ENCODE peak calls at places on chromosomes 6 and 20, in six cellular contexts. I, Q, T, D, S and G are unnamed samples.

GRCh38 chr20:3753098-3753497 is 14.5 kb downstream of the ADISSP start:
- DNase-seq in I (peak; percentile 71), Q (peak; percentile 32), T (peak; percentile 41), D (peak; percentile 75), S (peak; percentile 61), G (peak; percentile 67)

GRCh38 chr20:33313686-33314314 is 30.8 kb downstream of the BPIFB1 start:
- DNase-seq in I (no peak), Q (no peak), T (no peak), D (no peak), S (no peak), G (no peak)

GRCh38 chr6:56345539-56346090 is 98.2 kb upstream of the COL21A1 start:
- DNase-seq in I (no peak), Q (no peak), T (no peak), D (no peak), S (no peak), G (no peak)

GRCh38 chr6:12605888-12606345 is 110.7 kb upstream of the PHACTR1 start:
- DNase-seq in I (peak; percentile 86), Q (peak; percentile 66), T (peak; percentile 61), D (peak; percentile 83), S (peak; percentile 68), G (no peak)

GRCh38 chr6:158818580-158819212 is 472 bp downstream of the EZR start:
- DNase-seq in I (peak; percentile 80), Q (peak; percentile 54), T (peak; percentile 63), D (peak; percentile 86), S (no peak), G (peak; percentile 93)

GRCh38 chr6:9272671-9273070 is 837.3 kb upstream of the SLC35B3 start:
- DNase-seq in I (no peak), Q (no peak), T (no peak), D (peak; percentile 55), S (no peak), G (no peak)

GRCh38 chr6:148760568-148761531 is 14.0 kb downstream of the UST start:
- DNase-seq in I (peak; percentile 84), Q (peak; percentile 73), T (peak; percentile 53), D (peak; percentile 85), S (peak; percentile 61), G (peak; percentile 38)

GRCh38 chr6:7184502-7184901 is 76.7 kb downstream of the RREB1 start:
- DNase-seq in I (no peak), Q (no peak), T (no peak), D (no peak), S (peak; percentile 70), G (no peak)

GRCh38 chr6:12635813-12636212 is 80.8 kb upstream of the PHACTR1 start:
- DNase-seq in I (no peak), Q (no peak), T (no peak), D (peak; percentile 10), S (no peak), G (no peak)

GRCh38 chr6:108176281-108177089 is 10.7 kb downstream of the NR2E1 start:
- DNase-seq in I (no peak), Q (no peak), T (no peak), D (no peak), S (no peak), G (no peak)

GRCh38 chr20:59124326-59125029 is 39.1 kb upstream of the ZNF831 start:
- DNase-seq in I (peak; percentile 10), Q (no peak), T (no peak), D (no peak), S (no peak), G (no peak)

GRCh38 chr6:122717350-122717749 is 62.2 kb upstream of the FABP7 start:
- DNase-seq in I (no peak), Q (no peak), T (no peak), D (no peak), S (no peak), G (no peak)

GRCh38 chr6:41437604-41438003 is 102.2 kb downstream of the NCR2 start:
- DNase-seq in I (no peak), Q (no peak), T (no peak), D (no peak), S (no peak), G (no peak)

GRCh38 chr20:11103866-11104265 is 430.1 kb upstream of the JAG1 start:
- DNase-seq in I (no peak), Q (no peak), T (peak; percentile 22), D (no peak), S (peak; percentile 48), G (no peak)

GRCh38 chr20:50067018-50067417 is 45.9 kb downstream of the UBE2V1 start:
- DNase-seq in I (no peak), Q (no peak), T (no peak), D (no peak), S (no peak), G (no peak)

GRCh38 chr20:39429716-39430115 is 467.6 kb downstream of the DHX35 start:
- DNase-seq in I (peak; percentile 2), Q (no peak), T (no peak), D (no peak), S (peak; percentile 5), G (no peak)
- H3K36me3 ChIP-seq in I (no peaks in the 10 kb centered on the region), Q (no peaks in the 10 kb centered on the region), T (no peaks in the 10 kb centered on the region), D (no peaks in the 10 kb centered on the region), S (no peaks in the 10 kb centered on the region), G (no peaks in the 10 kb centered on the region)

GRCh38 chr6:37366910-37367309 is 13.1 kb downstream of the RNF8 start:
- DNase-seq in I (no peak), Q (no peak), T (no peak), D (peak; percentile 12), S (no peak), G (no peak)

GRCh38 chr6:37359034-37359433 is 5.3 kb downstream of the RNF8 start:
- DNase-seq in I (no peak), Q (no peak), T (no peak), D (no peak), S (no peak), G (no peak)

GRCh38 chr6:37357860-37358259 is 4.1 kb downstream of the RNF8 start:
- DNase-seq in I (no peak), Q (no peak), T (no peak), D (no peak), S (no peak), G (no peak)

GRCh38 chr6:37365791-37366190 is 12.0 kb downstream of the RNF8 start:
- DNase-seq in I (no peak), Q (no peak), T (no peak), D (peak; percentile 58), S (peak; percentile 35), G (no peak)

DNA sequence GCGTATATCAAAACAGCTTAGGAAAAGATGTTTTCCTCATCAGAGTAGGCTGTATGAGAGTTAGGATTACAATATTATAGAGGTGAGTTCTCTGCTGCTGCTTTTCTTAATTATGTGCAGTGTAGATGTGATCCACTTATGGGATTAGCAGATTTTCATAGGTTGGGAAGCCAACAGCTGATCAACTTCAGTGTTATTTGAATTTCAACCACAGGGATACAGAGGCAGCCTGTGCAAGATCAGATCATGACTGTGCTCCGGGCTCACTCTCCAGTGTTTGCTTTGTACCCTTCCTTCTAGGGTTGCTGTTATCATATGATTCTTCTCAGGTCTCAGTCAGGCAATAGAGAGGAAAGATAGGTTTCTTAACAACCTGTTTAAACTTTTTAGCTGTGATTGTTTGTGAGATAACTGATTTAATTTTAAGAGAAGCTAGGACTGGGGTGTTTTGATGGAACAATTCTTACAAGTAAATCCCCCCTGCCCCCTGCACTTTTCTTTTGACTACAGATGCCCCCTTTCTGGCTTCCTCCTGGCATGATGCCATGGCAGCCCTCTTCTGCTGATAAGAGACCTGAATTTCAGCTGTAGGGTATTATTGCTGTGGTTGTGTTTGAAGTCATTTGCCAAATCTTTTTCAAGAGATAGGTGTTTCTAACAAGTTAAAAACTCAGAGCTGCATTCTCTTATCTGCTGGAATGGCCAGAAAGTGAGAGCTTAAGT is 8.5 kb downstream of the RNF8 start:
- DNase-seq in I (no peak), Q (no peak), T (no peak), D (no peak), S (no peak), G (no peak)
- H3K36me3 ChIP-seq in I (peaks cover 28% of the 10 kb centered on the region), Q (peaks cover 39% of the 10 kb centered on the region), T (peaks cover 11% of the 10 kb centered on the region), D (peaks cover 39% of the 10 kb centered on the region), S (peaks cover 2% of the 10 kb centered on the region), G (no peaks in the 10 kb centered on the region)

GRCh38 chr6:42462474-42462972 is 10.8 kb upstream of the TRERF1 start:
- DNase-seq in I (no peak), Q (no peak), T (no peak), D (no peak), S (no peak), G (no peak)

GRCh38 chr6:42471714-42472113 is 20.0 kb upstream of the TRERF1 start:
- DNase-seq in I (no peak), Q (no peak), T (no peak), D (no peak), S (no peak), G (no peak)

GRCh38 chr6:42467651-42468050 is 15.9 kb upstream of the TRERF1 start:
- DNase-seq in I (no peak), Q (no peak), T (no peak), D (no peak), S (no peak), G (no peak)

GRCh38 chr6:42471116-42471515 is 19.4 kb upstream of the TRERF1 start:
- DNase-seq in I (no peak), Q (no peak), T (no peak), D (no peak), S (no peak), G (no peak)

DNA sequence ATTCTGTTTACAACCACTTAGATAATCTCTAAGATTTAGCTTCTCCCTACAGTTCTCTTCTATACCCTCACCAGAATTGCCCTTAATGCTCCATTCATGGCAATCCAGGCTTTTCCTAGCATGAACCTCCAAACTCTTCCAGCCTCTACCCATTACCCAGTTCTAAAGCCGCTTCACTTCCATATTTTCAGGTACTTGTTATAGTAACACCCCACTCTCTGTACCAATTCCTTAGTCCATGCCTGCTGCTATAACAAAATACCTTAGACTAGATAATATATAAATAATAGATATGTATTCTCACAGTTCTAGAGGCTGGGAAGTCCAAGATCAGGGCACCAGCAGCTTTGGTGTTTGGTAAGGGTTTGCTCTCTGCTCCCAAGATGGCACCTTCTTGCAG is 16.5 kb upstream of the TRERF1 start:
- DNase-seq in I (no peak), Q (no peak), T (no peak), D (no peak), S (no peak), G (no peak)
- H3K36me3 ChIP-seq in I (no peaks in the 10 kb centered on the region), Q (no peaks in the 10 kb centered on the region), T (no peaks in the 10 kb centered on the region), D (no peaks in the 10 kb centered on the region), S (no peaks in the 10 kb centered on the region), G (no peaks in the 10 kb centered on the region)

GRCh38 chr6:17984822-17985660 is 2.4 kb downstream of the KIF13A start:
- DNase-seq in I (no peak), Q (no peak), T (peak; percentile 16), D (peak; percentile 70), S (no peak), G (no peak)
- H3K36me3 ChIP-seq in I (no peaks in the 10 kb centered on the region), Q (peaks cover 23% of the 10 kb centered on the region), T (no peaks in the 10 kb centered on the region), D (peaks cover 6% of the 10 kb centered on the region), S (peaks cover 1% of the 10 kb centered on the region), G (no peaks in the 10 kb centered on the region)

GRCh38 chr20:37864275-37864674 is 38.7 kb upstream of the VSTM2L start:
- DNase-seq in I (no peak), Q (no peak), T (no peak), D (no peak), S (no peak), G (no peak)

GRCh38 chr20:37866051-37866450 is 36.9 kb upstream of the VSTM2L start:
- DNase-seq in I (no peak), Q (no peak), T (no peak), D (no peak), S (no peak), G (no peak)

GRCh38 chr20:37859406-37860171 is 43.3 kb upstream of the VSTM2L start:
- DNase-seq in I (no peak), Q (no peak), T (no peak), D (no peak), S (no peak), G (no peak)

GRCh38 chr20:37867289-37868195 is 35.4 kb upstream of the VSTM2L start:
- DNase-seq in I (no peak), Q (no peak), T (no peak), D (no peak), S (no peak), G (no peak)

GRCh38 chr20:37863289-37863688 is 39.6 kb upstream of the VSTM2L start:
- DNase-seq in I (no peak), Q (no peak), T (no peak), D (no peak), S (no peak), G (no peak)
- H3K36me3 ChIP-seq in I (peaks cover 29% of the 10 kb centered on the region), Q (peaks cover 21% of the 10 kb centered on the region), T (peaks cover 4% of the 10 kb centered on the region), D (peaks cover 35% of the 10 kb centered on the region), S (peaks cover 7% of the 10 kb centered on the region), G (peaks cover 56% of the 10 kb centered on the region)